ENCODE peak calls at places on chromosomes 3 and 15, in four cellular contexts. V, J, R and B are unnamed samples.

GRCh38 chr15:89446260-89446891 is 50.0 kb downstream of the RHCG start:
- DNase-seq in R (no peak), V (no peak), J (no peak), B (no peak)

GRCh38 chr3:54891540-54891897 is 36.3 kb downstream of the LRTM1 start:
- DNase-seq in R (peak), V (peak), J (peak), B (peak)

GRCh38 chr3:37863949-37864822 is 2.5 kb downstream of the CTDSPL start:
- DNase-seq in J (no peak), R (no peak), V (no peak), B (peak)

GRCh38 chr3:108552267-108553159 is 36.7 kb downstream of the CIP2A start:
- DNase-seq in V (no peak), J (no peak), R (no peak), B (peak)

GRCh38 chr3:107690522-107691138 is 167.9 kb downstream of the BBX start:
- DNase-seq in V (no peak), R (no peak), J (peak), B (peak)

GRCh38 chr15:31255732-31256384 is 70.8 kb upstream of the KLF13 start:
- DNase-seq in R (no peak), V (no peak), J (no peak), B (no peak)

GRCh38 chr3:53577486-53577885 is 83.1 kb downstream of the CACNA1D start:
- DNase-seq in R (no peak), V (no peak), J (no peak), B (no peak)

GRCh38 chr15:40511093-40511471 is 40.3 kb downstream of the CHST14 start:
- DNase-seq in R (no peak), V (no peak), J (no peak), B (no peak)

GRCh38 chr3:57942872-57943283 is 65.3 kb upstream of the FLNB start:
- DNase-seq in R (no peak), V (peak), J (no peak), B (no peak)

GRCh38 chr3:98886525-98886924 is 15.0 kb downstream of the DCBLD2 start:
- DNase-seq in J (no peak), R (no peak), V (no peak), B (no peak)

GRCh38 chr15:40543631-40544294 is 21.1 kb downstream of the CCDC32 start:
- DNase-seq in V (no peak), J (no peak), R (no peak), B (no peak)